ENCODE peak calls at places on chromosomes 2 and 18, in five cellular contexts. Y, U, E, R and B are unnamed samples.

GRCh38 chr18:42486296-42486695 is 531.3 kb downstream of the PIK3C3 start:
- DNase-seq in R (no peak), Y (no peak), E (no peak), U (no peak), B (peak)

GRCh38 chr2:10868465-10869314 is 43.0 kb upstream of the KCNF1 start:
- DNase-seq in R (no peak), Y (peak), U (no peak), E (peak), B (no peak)

GRCh38 chr2:224669449-224669848 is 46.7 kb downstream of the CCDC195 start:
- DNase-seq in U (no peak), Y (peak), R (no peak), E (no peak), B (no peak)

GRCh38 chr2:100107911-100108647 is 34.3 kb downstream of the AFF3 start:
- DNase-seq in R (no peak), Y (no peak), U (no peak), E (no peak), B (no peak)

GRCh38 chr2:234326694-234327093 is 170.2 kb downstream of the ARL4C start:
- DNase-seq in R (no peak), U (no peak), E (no peak), Y (no peak), B (no peak)

GRCh38 chr2:113010088-113010487 is 4.8 kb downstream of the IL36A start:
- DNase-seq in E (no peak), R (no peak), Y (peak), U (peak), B (no peak)

GRCh38 chr18:58280159-58280540 is 236.1 kb downstream of the NEDD4L start:
- DNase-seq in U (no peak), R (no peak), E (no peak), Y (no peak), B (no peak)

GRCh38 chr2:17757321-17757720 is 3.4 kb downstream of the GEN1 start:
- DNase-seq in E (no peak), Y (no peak), R (no peak), U (peak), B (peak)

GRCh38 chr2:130963058-130963848 is 126.5 kb downstream of the ARHGEF4 start:
- DNase-seq in R (no peak), E (no peak), Y (no peak), U (no peak), B (no peak)

GRCh38 chr2:140814141-140814540 is 1316.7 kb downstream of the LRP1B start:
- DNase-seq in Y (no peak), U (no peak), E (no peak), R (no peak), B (no peak)

GRCh38 chr2:143071185-143071876 is 57.9 kb upstream of the ARHGAP15 start:
- DNase-seq in U (no peak), Y (no peak), R (no peak), E (no peak), B (no peak)

GRCh38 chr2:239471011-239471792 is 70.4 kb upstream of the HDAC4 start:
- DNase-seq in E (no peak), R (no peak), U (no peak), Y (no peak), B (no peak)

GRCh38 chr2:24520175-24520574 is 29.1 kb downstream of the NCOA1 start:
- DNase-seq in E (no peak), R (no peak), Y (no peak), U (no peak), B (no peak)

GRCh38 chr2:10048501-10049171 is 5.3 kb downstream of the KLF11 start:
- DNase-seq in Y (peak), R (no peak), E (peak), U (peak), B (peak)

GRCh38 chr18:9742588-9743131 is 34.6 kb downstream of the RAB31 start:
- DNase-seq in U (peak), R (no peak), Y (no peak), E (no peak), B (peak)

GRCh38 chr2:207166349-207167128 is 791 bp upstream of the KLF7 start:
- DNase-seq in E (peak), Y (peak), R (no peak), U (peak), B (peak)

GRCh38 chr2:207879536-207879935 is 109.8 kb upstream of the FZD5 start:
- DNase-seq in Y (peak), R (no peak), E (no peak), U (peak), B (no peak)

GRCh38 chr2:64086347-64087082 is 57.7 kb downstream of the PELI1 start:
- DNase-seq in Y (no peak), U (no peak), R (no peak), E (no peak), B (no peak)
- H3K4me3 ChIP-seq in Y (no peak), U (no peak), R (no peak), E (no peak), B (no peak)

GRCh38 chr2:7634370-7634769 is 717.2 kb downstream of the RNF144A start:
- DNase-seq in U (no peak), Y (no peak), R (no peak), E (no peak), B (no peak)
- H3K4me3 ChIP-seq in U (no peak), Y (no peak), R (no peak), E (no peak), B (no peak)

GRCh38 chr2:128315122-128315828 is 3.4 kb downstream of the HS6ST1 start:
- DNase-seq in U (no peak), R (no peak), E (no peak), Y (no peak), B (no peak)
- H3K4me3 ChIP-seq in U (no peak), R (no peak), E (no peak), Y (peak), B (peak)

DNA sequence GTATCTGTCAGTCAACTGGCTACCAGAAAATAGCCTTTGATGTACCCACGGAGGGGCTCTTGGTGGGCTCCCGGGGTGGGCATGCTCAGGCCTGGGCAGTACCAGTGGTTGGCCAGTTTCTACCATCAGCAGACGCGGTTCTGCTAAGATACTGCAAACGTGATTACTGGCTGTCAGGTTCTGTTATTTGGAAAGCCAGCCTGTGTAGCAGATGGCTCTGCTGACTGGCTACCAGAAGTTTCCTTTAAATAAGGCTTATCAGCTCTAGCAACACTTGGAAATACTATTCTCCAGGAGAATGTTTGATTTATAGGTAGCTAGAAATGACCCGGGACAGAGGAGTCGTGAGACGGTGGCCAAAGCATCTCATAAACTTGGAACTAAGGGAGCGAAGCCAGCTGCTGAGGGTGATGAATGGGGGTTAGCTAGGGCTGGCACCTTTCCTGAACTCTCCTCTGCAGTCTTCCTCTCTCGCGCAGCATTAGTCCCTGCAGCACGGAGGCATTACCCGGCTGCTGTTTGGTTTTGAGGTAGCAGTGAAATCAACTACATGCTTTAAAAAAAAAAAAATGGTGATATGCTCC is 171.9 kb downstream of the AGAP1 start:
- DNase-seq in U (no peak), R (no peak), Y (no peak), E (no peak), B (no peak)
- H3K4me3 ChIP-seq in U (peak), R (no peak), Y (peak), E (peak), B (peak)

GRCh38 chr2:127674241-127675209 is 805 bp downstream of the LIMS2 start:
- DNase-seq in Y (peak), E (peak), U (no peak), R (no peak), B (no peak)
- H3K4me3 ChIP-seq in Y (peak), E (peak), U (peak), R (no peak), B (peak)

GRCh38 chr2:205803507-205803906 is 121.2 kb downstream of the NRP2 start:
- DNase-seq in R (no peak), Y (no peak), E (no peak), U (no peak), B (no peak)
- H3K4me3 ChIP-seq in R (no peak), Y (no peak), E (no peak), U (no peak), B (no peak)

GRCh38 chr2:232890896-232891601 is 21.0 kb downstream of the SNORC start:
- DNase-seq in U (no peak), R (no peak), Y (peak), E (no peak), B (peak)

GRCh38 chr2:232890536-232890895 is 20.5 kb downstream of the SNORC start:
- DNase-seq in Y (no peak), R (no peak), U (no peak), E (no peak), B (no peak)

GRCh38 chr2:232892843-232893242 is 22.8 kb downstream of the SNORC start:
- DNase-seq in E (no peak), R (no peak), Y (no peak), U (no peak), B (no peak)

GRCh38 chr2:232892221-232892620 is 22.2 kb downstream of the SNORC start:
- DNase-seq in Y (no peak), E (no peak), R (no peak), U (no peak), B (no peak)

GRCh38 chr2:232891621-232892071 is 21.6 kb downstream of the SNORC start:
- DNase-seq in Y (peak), U (no peak), R (no peak), E (no peak), B (peak)
- H3K4me3 ChIP-seq in Y (no peak), U (no peak), R (no peak), E (no peak), B (no peak)